ENCODE peak calls at places on chromosomes 2 and 18, in nine cellular contexts. One of them, this sample, is unnamed.

GRCh38 chr2:170394988-170395387 is 217.0 kb downstream of the MYO3B start:
- DNase-seq in ovary: no peak
- DNase-seq in HepG2: no peak
- DNase-seq in stomach: no peak
- DNase-seq in SK-N-SH: no peak
- DNase-seq in K562: no peak
- DNase-seq in tibial nerve: no peak
- DNase-seq in transverse colon: no peak
- DNase-seq in A549: no peak
- DNase-seq in this sample: no peak

GRCh38 chr18:12315911-12316310 is 7.9 kb downstream of the TUBB6 start:
- DNase-seq in ovary: no peak
- DNase-seq in HepG2: no peak
- DNase-seq in stomach: no peak
- DNase-seq in SK-N-SH: no peak
- DNase-seq in K562: no peak
- DNase-seq in tibial nerve: no peak
- DNase-seq in transverse colon: no peak
- DNase-seq in A549: no peak
- DNase-seq in this sample: no peak

GRCh38 chr18:79680100-79680879 is 687 bp downstream of the CTDP1 start:
- DNase-seq in ovary: no peak
- DNase-seq in HepG2: peak; percentile 41
- DNase-seq in stomach: peak; percentile 39
- DNase-seq in SK-N-SH: peak; percentile 68
- DNase-seq in K562: peak; percentile 38
- DNase-seq in tibial nerve: no peak
- DNase-seq in transverse colon: peak; percentile 61
- DNase-seq in A549: peak; percentile 51
- DNase-seq in this sample: no peak

GRCh38 chr2:22932288-22932687 is 452.7 kb upstream of the KLHL29 start:
- DNase-seq in ovary: no peak
- DNase-seq in HepG2: no peak
- DNase-seq in stomach: no peak
- DNase-seq in SK-N-SH: no peak
- DNase-seq in K562: no peak
- DNase-seq in tibial nerve: no peak
- DNase-seq in transverse colon: no peak
- DNase-seq in A549: no peak
- DNase-seq in this sample: no peak

GRCh38 chr2:102367331-102367971 is 11.9 kb downstream of the IL18R1 start:
- DNase-seq in ovary: no peak
- DNase-seq in HepG2: no peak
- DNase-seq in stomach: no peak
- DNase-seq in SK-N-SH: no peak
- DNase-seq in K562: no peak
- DNase-seq in tibial nerve: no peak
- DNase-seq in transverse colon: no peak
- DNase-seq in A549: no peak
- DNase-seq in this sample: no peak

GRCh38 chr2:224381913-224382647 is 19.8 kb downstream of the FAM124B start:
- DNase-seq in ovary: no peak
- DNase-seq in HepG2: no peak
- DNase-seq in stomach: no peak
- DNase-seq in SK-N-SH: no peak
- DNase-seq in K562: no peak
- DNase-seq in tibial nerve: no peak
- DNase-seq in transverse colon: no peak
- DNase-seq in A549: no peak
- DNase-seq in this sample: no peak

GRCh38 chr2:236977199-236977883 is 108.3 kb upstream of the COPS8 start:
- DNase-seq in ovary: no peak
- DNase-seq in HepG2: no peak
- DNase-seq in stomach: no peak
- DNase-seq in SK-N-SH: no peak
- DNase-seq in K562: no peak
- DNase-seq in tibial nerve: no peak
- DNase-seq in transverse colon: no peak
- DNase-seq in A549: no peak
- DNase-seq in this sample: no peak

GRCh38 chr2:226881287-226881686 is 45.4 kb downstream of the RHBDD1 start:
- DNase-seq in ovary: no peak
- DNase-seq in HepG2: no peak
- DNase-seq in stomach: no peak
- DNase-seq in SK-N-SH: no peak
- DNase-seq in K562: no peak
- DNase-seq in tibial nerve: no peak
- DNase-seq in transverse colon: no peak
- DNase-seq in A549: no peak
- DNase-seq in this sample: no peak

GRCh38 chr2:120434909-120435308 is 89.0 kb downstream of the INHBB start:
- DNase-seq in ovary: no peak
- DNase-seq in HepG2: no peak
- DNase-seq in stomach: no peak
- DNase-seq in SK-N-SH: no peak
- DNase-seq in K562: no peak
- DNase-seq in tibial nerve: no peak
- DNase-seq in transverse colon: no peak
- DNase-seq in A549: no peak
- DNase-seq in this sample: no peak

GRCh38 chr2:79832540-79833234 is 319.8 kb downstream of the CTNNA2 start:
- DNase-seq in ovary: no peak
- DNase-seq in HepG2: no peak
- DNase-seq in stomach: no peak
- DNase-seq in SK-N-SH: no peak
- DNase-seq in K562: no peak
- DNase-seq in tibial nerve: no peak
- DNase-seq in transverse colon: no peak
- DNase-seq in A549: no peak
- DNase-seq in this sample: no peak

GRCh38 chr2:218891275-218892135 is 10.9 kb downstream of the WNT10A start:
- DNase-seq in ovary: no peak
- DNase-seq in HepG2: no peak
- DNase-seq in stomach: no peak
- DNase-seq in SK-N-SH: no peak
- DNase-seq in K562: no peak
- DNase-seq in tibial nerve: no peak
- DNase-seq in transverse colon: no peak
- DNase-seq in A549: no peak
- DNase-seq in this sample: no peak

GRCh38 chr18:12452801-12453200 is 45.1 kb downstream of the PRELID3A start:
- DNase-seq in ovary: no peak
- DNase-seq in HepG2: no peak
- DNase-seq in stomach: no peak
- DNase-seq in SK-N-SH: no peak
- DNase-seq in K562: no peak
- DNase-seq in tibial nerve: no peak
- DNase-seq in transverse colon: no peak
- DNase-seq in A549: no peak
- DNase-seq in this sample: no peak

DNA sequence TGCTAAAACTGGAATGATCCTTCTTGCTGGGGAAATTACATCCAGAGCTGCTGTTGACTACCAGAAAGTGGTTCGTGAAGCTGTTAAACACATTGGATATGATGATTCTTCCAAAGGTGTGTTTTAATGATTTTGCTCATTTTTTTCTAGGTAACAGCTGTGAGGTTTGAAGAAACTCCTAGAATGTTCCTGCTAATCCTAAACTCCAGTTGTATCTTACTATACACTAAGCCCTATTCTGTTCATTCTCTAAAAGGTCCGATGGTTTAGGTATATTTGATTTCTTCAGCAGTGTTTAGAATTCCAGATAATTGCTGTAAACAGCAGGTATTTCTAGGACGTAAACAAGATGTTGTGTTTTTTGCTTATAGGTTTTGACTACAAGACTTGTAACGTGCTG is 2.3 kb downstream of the MAT2A start:
- DNase-seq in ovary: no peak
- DNase-seq in HepG2: no peak
- DNase-seq in stomach: no peak
- DNase-seq in SK-N-SH: no peak
- DNase-seq in K562: no peak
- DNase-seq in tibial nerve: no peak
- DNase-seq in transverse colon: no peak
- DNase-seq in A549: no peak
- DNase-seq in this sample: no peak
- TF ChIP-seq EP300 in ovary: no peak
- TF ChIP-seq EP300 in HepG2: no peak
- TF ChIP-seq EP300 in stomach: no peak
- TF ChIP-seq EP300 in SK-N-SH: no peak
- TF ChIP-seq EP300 in K562: no peak
- TF ChIP-seq EP300 in tibial nerve: no peak
- TF ChIP-seq EP300 in transverse colon: no peak
- TF ChIP-seq EP300 in A549: no peak
- TF ChIP-seq EP300 in this sample: no peak

DNA sequence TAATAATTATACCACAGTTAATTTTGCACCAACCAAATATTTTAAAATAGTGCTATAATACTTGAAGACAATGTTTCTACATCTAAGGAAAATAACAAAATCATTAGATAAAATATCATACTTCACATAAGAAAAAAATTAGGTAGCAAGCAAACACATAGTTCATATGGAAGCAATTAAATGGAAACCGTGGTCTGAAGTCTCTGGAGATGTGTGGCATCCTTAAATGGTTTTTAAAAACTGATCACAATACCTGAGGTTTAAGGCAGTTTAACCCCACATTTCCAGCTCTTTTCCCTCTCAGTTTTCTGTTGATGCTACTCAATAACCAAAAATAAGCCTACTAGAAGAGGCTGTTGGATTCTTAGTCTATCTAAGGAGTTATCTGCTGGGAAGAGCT is 71.3 kb downstream of the ASXL2 start:
- DNase-seq in ovary: no peak
- DNase-seq in HepG2: no peak
- DNase-seq in stomach: no peak
- DNase-seq in SK-N-SH: peak; percentile 23
- DNase-seq in K562: no peak
- DNase-seq in tibial nerve: no peak
- DNase-seq in transverse colon: no peak
- DNase-seq in A549: no peak
- DNase-seq in this sample: no peak
- TF ChIP-seq EP300 in ovary: no peak
- TF ChIP-seq EP300 in HepG2: no peak
- TF ChIP-seq EP300 in stomach: no peak
- TF ChIP-seq EP300 in SK-N-SH: no peak
- TF ChIP-seq EP300 in K562: no peak
- TF ChIP-seq EP300 in tibial nerve: no peak
- TF ChIP-seq EP300 in transverse colon: no peak
- TF ChIP-seq EP300 in A549: no peak
- TF ChIP-seq EP300 in this sample: no peak

DNA sequence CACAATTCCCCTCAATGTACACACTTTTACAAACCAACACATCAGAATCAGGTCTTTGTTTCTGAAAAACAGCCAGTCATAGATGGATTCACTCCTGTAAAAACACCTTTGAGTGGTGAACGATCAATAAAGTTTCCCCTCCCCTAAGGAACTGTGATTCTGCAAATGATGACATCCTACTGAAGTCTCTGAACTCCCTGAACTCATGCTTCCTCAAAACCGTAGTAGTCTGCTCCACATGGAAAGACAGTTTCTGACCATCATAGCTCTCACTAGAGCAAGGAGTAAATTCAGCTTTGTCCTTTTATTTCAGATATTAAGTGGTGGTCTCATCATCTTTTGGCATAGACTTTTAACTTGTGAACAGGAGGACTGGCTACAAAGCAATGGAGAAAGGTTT is 43.5 kb upstream of the ACTR3 start:
- DNase-seq in ovary: no peak
- DNase-seq in HepG2: no peak
- DNase-seq in stomach: no peak
- DNase-seq in SK-N-SH: no peak
- DNase-seq in K562: no peak
- DNase-seq in tibial nerve: no peak
- DNase-seq in transverse colon: no peak
- DNase-seq in A549: no peak
- DNase-seq in this sample: no peak
- TF ChIP-seq EP300 in ovary: no peak
- TF ChIP-seq EP300 in HepG2: no peak
- TF ChIP-seq EP300 in stomach: no peak
- TF ChIP-seq EP300 in SK-N-SH: no peak
- TF ChIP-seq EP300 in K562: no peak
- TF ChIP-seq EP300 in tibial nerve: no peak
- TF ChIP-seq EP300 in transverse colon: no peak
- TF ChIP-seq EP300 in A549: no peak
- TF ChIP-seq EP300 in this sample: no peak

DNA sequence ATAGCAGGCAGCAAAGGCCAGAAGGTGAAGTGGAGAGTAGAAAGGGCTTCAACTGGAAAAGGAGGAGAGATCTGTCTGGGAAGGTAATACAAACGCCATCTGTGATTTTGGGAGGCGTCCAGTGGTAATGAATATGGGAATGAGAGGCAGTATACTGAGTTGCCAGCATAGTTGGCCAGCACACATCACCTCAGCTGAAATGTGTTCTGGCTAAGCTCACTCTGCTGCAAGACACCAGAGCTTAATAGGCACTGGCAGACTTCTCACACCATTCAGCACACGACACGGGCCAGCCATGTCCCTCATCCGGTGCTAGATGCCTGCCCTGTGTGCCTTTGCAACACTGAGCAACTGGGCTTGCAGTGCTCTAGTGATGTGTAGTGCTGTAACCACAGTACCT is 277.1 kb downstream of the PIEZO2 start:
- DNase-seq in ovary: no peak
- DNase-seq in HepG2: no peak
- DNase-seq in stomach: no peak
- DNase-seq in SK-N-SH: no peak
- DNase-seq in K562: no peak
- DNase-seq in tibial nerve: no peak
- DNase-seq in transverse colon: no peak
- DNase-seq in A549: no peak
- DNase-seq in this sample: no peak
- TF ChIP-seq EP300 in ovary: no peak
- TF ChIP-seq EP300 in HepG2: no peak
- TF ChIP-seq EP300 in stomach: no peak
- TF ChIP-seq EP300 in SK-N-SH: no peak
- TF ChIP-seq EP300 in K562: no peak
- TF ChIP-seq EP300 in tibial nerve: no peak
- TF ChIP-seq EP300 in transverse colon: no peak
- TF ChIP-seq EP300 in A549: no peak
- TF ChIP-seq EP300 in this sample: no peak

DNA sequence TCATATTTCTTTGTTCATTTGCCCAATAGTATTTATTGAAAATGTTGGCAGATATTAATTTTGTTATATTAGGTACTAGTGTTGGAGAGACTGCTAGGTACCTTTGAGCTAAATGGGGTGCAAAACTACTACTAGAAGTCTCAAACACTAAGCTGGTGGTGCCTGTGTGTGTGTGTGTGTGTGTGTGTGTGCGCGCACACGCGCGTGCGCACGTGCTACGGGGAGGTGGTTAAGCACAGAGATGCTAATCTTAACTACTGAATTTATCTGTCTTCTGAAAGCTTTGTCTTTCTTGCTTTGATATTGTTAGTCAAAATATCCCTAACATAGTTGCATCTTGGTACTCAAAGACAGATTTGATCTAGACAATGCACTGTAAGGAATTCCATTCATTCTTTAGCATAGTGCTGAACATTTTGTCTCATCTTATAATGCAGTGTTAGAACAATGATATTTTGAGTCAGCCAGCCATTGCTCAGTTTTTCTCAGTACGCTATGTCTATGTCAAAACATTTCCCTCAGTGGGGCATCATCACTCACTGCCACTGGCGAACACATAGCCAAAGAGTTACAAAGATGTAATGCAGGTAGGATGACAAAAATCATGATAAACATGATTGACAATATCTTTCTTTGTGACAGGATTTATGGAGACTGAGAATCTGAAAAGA is 396.0 kb upstream of the RGPD4 start:
- DNase-seq in ovary: no peak
- DNase-seq in HepG2: no peak
- DNase-seq in stomach: no peak
- DNase-seq in SK-N-SH: no peak
- DNase-seq in K562: no peak
- DNase-seq in tibial nerve: no peak
- DNase-seq in transverse colon: no peak
- DNase-seq in A549: no peak
- DNase-seq in this sample: no peak
- TF ChIP-seq EP300 in ovary: no peak
- TF ChIP-seq EP300 in HepG2: no peak
- TF ChIP-seq EP300 in stomach: no peak
- TF ChIP-seq EP300 in SK-N-SH: no peak
- TF ChIP-seq EP300 in K562: no peak
- TF ChIP-seq EP300 in tibial nerve: no peak
- TF ChIP-seq EP300 in transverse colon: no peak
- TF ChIP-seq EP300 in A549: no peak
- TF ChIP-seq EP300 in this sample: no peak

This sample was measured in esophagus muscularis mucosa.